ENCODE peak calls at places on chromosome 22, in ten cellular contexts. P, T, B, J, C, I, M, A, X and H are unnamed samples.

GRCh38 chr22:38696606-38697005 is 4.1 kb downstream of the JOSD1 start:
- ATAC-seq in P (no peak), B (peak), A (no peak), T (no peak), M (peak), X (peak), C (no peak), J (no peak), I (peak), H (peak)

GRCh38 chr22:24554316-24555159 is at the start of gene GUCD1:
- ATAC-seq in M (no peak), C (no peak), A (peak), J (no peak), X (no peak), T (no peak), P (no peak), B (no peak), I (no peak), H (no peak)

GRCh38 chr22:44889233-44889878 is 120.4 kb downstream of the PHF21B start:
- ATAC-seq in J (no peak), I (no peak), C (no peak), B (no peak), P (no peak), T (no peak), A (peak), M (no peak), X (no peak), H (no peak)

GRCh38 chr22:46620588-46621242 is 529 bp downstream of the GRAMD4 start:
- ATAC-seq in C (no peak), A (no peak), I (no peak), B (no peak), T (no peak), J (no peak), M (no peak), X (no peak), P (no peak), H (no peak)

GRCh38 chr22:19123936-19124335 is 1.7 kb upstream of the DGCR2 start:
- ATAC-seq in J (no peak), X (no peak), A (no peak), I (no peak), P (no peak), T (no peak), B (no peak), C (no peak), M (no peak), H (no peak)

GRCh38 chr22:31891366-31892079 is 52.8 kb upstream of the YWHAH start:
- ATAC-seq in J (no peak), P (no peak), B (no peak), C (no peak), T (no peak), M (no peak), I (no peak), X (no peak), A (no peak), H (no peak)

GRCh38 chr22:25027052-25027525 is 74.6 kb downstream of the KIAA1671 start:
- ATAC-seq in I (no peak), X (no peak), M (no peak), P (no peak), C (no peak), B (no peak), T (no peak), A (no peak), J (no peak), H (peak)

GRCh38 chr22:18012528-18012927 is 11.8 kb downstream of the MICAL3 start:
- ATAC-seq in C (no peak), M (no peak), T (no peak), A (peak), J (no peak), B (no peak), X (no peak), P (no peak), I (no peak), H (peak)

GRCh38 chr22:50702261-50702671 is 29.6 kb downstream of the SHANK3 start:
- ATAC-seq in M (peak), J (peak), I (peak), B (peak), X (peak), C (no peak), T (peak), A (no peak), P (no peak), H (no peak)

GRCh38 chr22:32487021-32487420 is 12.4 kb downstream of the FBXO7 start:
- ATAC-seq in A (no peak), M (no peak), X (no peak), C (no peak), T (no peak), P (no peak), I (no peak), J (no peak), B (no peak), H (no peak)